ENCODE peak calls at places on chromosomes 13 and 19, in nine cellular contexts. J, W, Q, R, Y, T, Z, G and A are unnamed samples.
A peak's percentile ranks its signal among the peaks of the same experiment; 100 is the strongest.

GRCh38 chr13:34276764-34277163 is 458.8 kb downstream of the RFC3 start:
- DNase-seq in J (no peak), W (no peak), Q (no peak), R (no peak), Y (no peak), T (no peak), Z (no peak), G (no peak), A (no peak)

GRCh38 chr13:64029343-64030093 is 2613.9 kb upstream of the PCDH20 start:
- DNase-seq in J (no peak), W (peak; percentile 0), Q (no peak), R (no peak), Y (no peak), T (no peak), Z (no peak), G (no peak), A (no peak)

GRCh38 chr19:4878491-4878968 is 11.1 kb upstream of the PLIN3 start:
- DNase-seq in J (no peak), W (no peak), Q (no peak), R (no peak), Y (no peak), T (no peak), Z (peak; percentile 86), G (no peak), A (no peak)

GRCh38 chr13:98819382-98819781 is 66.9 kb upstream of the SLC15A1 start:
- DNase-seq in J (no peak), W (no peak), Q (no peak), R (no peak), Y (no peak), T (no peak), Z (no peak), G (no peak), A (no peak)

GRCh38 chr19:56946164-56946563 is 105.6 kb upstream of the PEG3 start:
- DNase-seq in J (no peak), W (no peak), Q (no peak), R (no peak), Y (no peak), T (no peak), Z (no peak), G (no peak), A (no peak)

GRCh38 chr13:95535243-95535642 is 17.3 kb upstream of the CLDN10 start:
- DNase-seq in J (peak; percentile 56), W (peak; percentile 89), Q (no peak), R (no peak), Y (peak; percentile 55), T (peak; percentile 26), Z (no peak), G (no peak), A (peak; percentile 18)

GRCh38 chr13:21348771-21349170 is 110.3 kb downstream of the ZDHHC20 start:
- DNase-seq in J (no peak), W (no peak), Q (no peak), R (no peak), Y (no peak), T (no peak), Z (no peak), G (no peak), A (no peak)

GRCh38 chr13:27137759-27138158 is 33.9 kb downstream of the USP12 start:
- DNase-seq in J (no peak), W (no peak), Q (no peak), R (no peak), Y (peak; percentile 28), T (no peak), Z (peak; percentile 67), G (no peak), A (no peak)

GRCh38 chr13:74443623-74444022 is 309.4 kb upstream of the KLF12 start:
- DNase-seq in J (no peak), W (peak; percentile 32), Q (no peak), R (peak; percentile 47), Y (peak; percentile 88), T (no peak), Z (no peak), G (no peak), A (no peak)

GRCh38 chr13:51000576-51001260 is 91.1 kb downstream of the RNASEH2B start:
- DNase-seq in J (no peak), W (no peak), Q (no peak), R (no peak), Y (peak; percentile 26), T (no peak), Z (peak; percentile 82), G (peak; percentile 71), A (no peak)

GRCh38 chr13:30172593-30173300 is 134.6 kb downstream of the KATNAL1 start:
- DNase-seq in J (no peak), W (no peak), Q (no peak), R (no peak), Y (no peak), T (no peak), Z (no peak), G (no peak), A (no peak)

GRCh38 chr13:51697855-51698254 is 106.1 kb downstream of the DHRS12 start:
- DNase-seq in J (no peak), W (no peak), Q (no peak), R (no peak), Y (peak; percentile 48), T (no peak), Z (no peak), G (no peak), A (no peak)

GRCh38 chr19:39112338-39112890 is 13.2 kb upstream of the PAK4 start:
- DNase-seq in J (peak; percentile 52), W (peak; percentile 96), Q (no peak), R (no peak), Y (no peak), T (no peak), Z (no peak), G (no peak), A (no peak)

GRCh38 chr13:31540316-31540715 is 199.0 kb upstream of the RXFP2 start:
- DNase-seq in J (no peak), W (no peak), Q (no peak), R (no peak), Y (no peak), T (no peak), Z (no peak), G (no peak), A (no peak)

GRCh38 chr13:31543190-31543589 is 196.1 kb upstream of the RXFP2 start:
- DNase-seq in J (no peak), W (no peak), Q (no peak), R (no peak), Y (no peak), T (no peak), Z (no peak), G (no peak), A (no peak)

GRCh38 chr13:31538067-31539042 is 201.0 kb upstream of the RXFP2 start:
- DNase-seq in J (no peak), W (peak; percentile 18), Q (no peak), R (no peak), Y (peak; percentile 65), T (no peak), Z (no peak), G (no peak), A (no peak)
- TF ChIP-seq CTCF in J (no peak), W (peak; percentile 20), Q (peak; percentile 41), R (peak; percentile 78), Y (peak; percentile 79), T (no peak), Z (peak; percentile 35), G (no peak), A (peak; percentile 16)

GRCh38 chr19:31099470-31100190 is 249.6 kb downstream of the TSHZ3 start:
- DNase-seq in J (no peak), W (no peak), Q (no peak), R (no peak), Y (peak; percentile 41), T (no peak), Z (no peak), G (no peak), A (no peak)
- TF ChIP-seq CTCF in J (no peak), W (no peak), Q (no peak), R (peak; percentile 11), Y (peak; percentile 35), T (no peak), Z (no peak), G (no peak), A (no peak)

GRCh38 chr19:16066611-16067104 is 9.6 kb upstream of the TPM4 start:
- DNase-seq in J (no peak), W (peak; percentile 79), Q (peak; percentile 67), R (no peak), Y (no peak), T (peak; percentile 80), Z (no peak), G (no peak), A (no peak)
- TF ChIP-seq CTCF in J (no peak), W (peak; percentile 30), Q (peak; percentile 57), R (no peak), Y (peak; percentile 29), T (peak; percentile 57), Z (peak; percentile 19), G (peak; percentile 29), A (peak; percentile 56)

GRCh38 chr13:46286972-46287371 is 75.2 kb downstream of the LRRC63 start:
- DNase-seq in J (no peak), W (no peak), Q (no peak), R (no peak), Y (no peak), T (no peak), Z (no peak), G (no peak), A (no peak)

GRCh38 chr13:46289260-46289955 is 77.7 kb downstream of the LRRC63 start:
- DNase-seq in J (no peak), W (no peak), Q (no peak), R (no peak), Y (no peak), T (peak; percentile 10), Z (no peak), G (no peak), A (no peak)

DNA sequence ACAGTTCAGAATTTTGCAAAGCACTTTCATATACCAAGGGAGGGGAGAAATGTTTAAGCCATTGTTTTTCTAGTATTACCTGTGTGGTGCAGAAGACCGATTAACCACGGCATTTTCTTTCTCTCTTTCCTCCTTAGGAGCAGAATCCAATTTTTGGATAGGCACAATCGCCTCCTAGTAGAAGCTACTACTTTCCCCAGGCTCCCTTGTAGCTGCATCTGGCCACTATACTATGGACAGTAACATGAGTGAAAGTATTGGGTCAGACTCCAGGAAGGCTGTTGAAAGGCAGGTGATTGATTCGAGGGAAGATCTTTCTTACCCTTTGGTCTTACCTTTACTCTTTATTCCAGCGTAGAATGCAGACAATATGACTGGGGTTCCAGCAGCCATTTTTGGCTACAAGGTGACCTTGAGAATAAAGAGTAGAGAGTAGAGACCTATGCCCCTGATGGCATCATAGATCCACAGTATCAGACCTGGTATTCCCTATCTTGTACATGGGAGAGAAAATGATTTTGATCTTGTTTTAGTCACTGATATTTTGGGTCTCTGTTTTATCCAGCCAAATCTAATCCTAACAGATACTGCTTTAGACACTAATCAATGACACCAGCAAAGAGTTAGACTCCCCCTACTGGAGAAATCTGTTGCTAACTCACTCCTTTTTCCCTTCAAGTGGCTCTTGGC is 77.0 kb downstream of the LRRC63 start:
- DNase-seq in J (no peak), W (peak; percentile 25), Q (no peak), R (no peak), Y (peak; percentile 76), T (peak; percentile 76), Z (no peak), G (no peak), A (no peak)
- TF ChIP-seq CTCF in J (no peak), W (peak; percentile 41), Q (peak; percentile 55), R (peak; percentile 83), Y (peak; percentile 80), T (peak; percentile 81), Z (peak; percentile 21), G (peak; percentile 30), A (peak; percentile 88)

GRCh38 chr19:51904331-51905165 is at the start of gene ZNF649:
- DNase-seq in J (peak; percentile 87), W (peak; percentile 70), Q (peak; percentile 84), R (no peak), Y (peak; percentile 88), T (peak; percentile 90), Z (peak; percentile 91), G (peak; percentile 75), A (peak; percentile 61)
- TF ChIP-seq CTCF in J (no peak), W (no peak), Q (no peak), R (no peak), Y (peak; percentile 20), T (no peak), Z (no peak), G (no peak), A (no peak)